ENCODE peak calls at places on chromosomes 3 and 15, in ten cellular contexts. V, J, X, D, M, B, C, W, Z and U are unnamed samples.

GRCh38 chr3:54709785-54710184 is 218.1 kb downstream of the LRTM1 start:
- DNase-seq in X (no peak), J (no peak), B (no peak), Z (no peak), C (no peak), M (no peak), W (no peak), V (no peak), D (no peak), U (no peak)

GRCh38 chr3:147699175-147699838 is 290.1 kb downstream of the ZIC1 start:
- DNase-seq in J (peak), C (no peak), B (peak), V (peak), D (peak), X (no peak), Z (no peak), M (no peak), W (peak), U (no peak)

GRCh38 chr3:150412599-150413069 is 4.5 kb downstream of the TSC22D2 start:
- DNase-seq in C (peak), J (peak), X (no peak), Z (no peak), D (peak), M (no peak), W (peak), B (peak), V (peak), U (no peak)

GRCh38 chr15:65532738-65533051 is 2.4 kb downstream of the HACD3 start:
- DNase-seq in Z (no peak), M (no peak), C (no peak), V (peak), X (no peak), J (peak), W (peak), B (peak), D (peak), U (no peak)

GRCh38 chr3:126488886-126489569 is 13.3 kb upstream of the ZXDC start:
- DNase-seq in Z (no peak), M (no peak), C (no peak), W (no peak), D (no peak), X (no peak), B (no peak), V (no peak), J (no peak), U (no peak)

GRCh38 chr3:4387224-4388204 is 79.6 kb downstream of the SUMF1 start:
- DNase-seq in M (no peak), D (no peak), C (no peak), W (no peak), V (no peak), B (no peak), Z (no peak), X (no peak), J (no peak), U (no peak)

GRCh38 chr3:69288161-69288895 is 97.6 kb downstream of the FRMD4B start:
- DNase-seq in D (no peak), B (no peak), W (peak), V (no peak), X (no peak), M (peak), J (no peak), Z (no peak), C (peak), U (no peak)

GRCh38 chr3:13708301-13708700 is 159.4 kb downstream of the FBLN2 start:
- DNase-seq in X (no peak), C (no peak), M (peak), B (no peak), Z (no peak), W (no peak), V (no peak), J (no peak), D (no peak), U (peak)

GRCh38 chr15:99963096-99963825 is 230.0 kb upstream of the LYSMD4 start:
- DNase-seq in X (no peak), M (no peak), V (no peak), J (peak), B (peak), Z (peak), D (peak), C (no peak), W (peak), U (peak)

GRCh38 chr3:49377483-49377882 is 19.3 kb upstream of the GPX1 start:
- DNase-seq in J (peak), W (peak), Z (no peak), X (no peak), C (peak), M (no peak), B (peak), D (peak), V (peak), U (no peak)

GRCh38 chr3:126266291-126266840 is 86.0 kb upstream of the ALDH1L1 start:
- DNase-seq in X (no peak), Z (peak), D (peak), W (no peak), J (peak), V (peak), M (peak), B (no peak), C (no peak), U (peak)

GRCh38 chr15:31365655-31366127 is 39.1 kb downstream of the KLF13 start:
- DNase-seq in V (peak), D (peak), C (peak), X (peak), B (peak), M (peak), Z (peak), W (peak), J (peak), U (no peak)

DNA sequence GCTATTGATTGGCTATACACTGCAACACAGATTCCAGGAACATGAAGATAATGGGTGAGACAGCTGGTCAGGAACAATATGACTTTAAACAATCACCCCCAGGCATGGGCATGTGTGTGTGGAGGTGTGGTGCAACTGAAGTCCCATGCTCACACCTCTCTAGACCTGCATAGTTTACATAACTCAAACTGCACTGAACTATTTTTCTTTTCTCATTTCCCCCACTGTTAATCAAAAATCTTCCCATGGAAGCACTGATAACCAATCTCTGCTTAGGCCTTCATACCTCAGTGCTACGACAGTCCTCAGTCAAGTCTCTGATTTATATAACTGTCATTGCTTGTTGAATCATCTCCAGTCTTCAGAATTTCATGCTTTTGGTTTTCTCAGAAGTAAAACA is 600.2 kb downstream of the NTRK3 start:
- DNase-seq in M (no peak), V (no peak), J (no peak), B (no peak), C (no peak), X (no peak), Z (no peak), W (no peak), D (no peak), U (no peak)
- TF ChIP-seq CTCF in M (no peak), V (no peak), J (no peak), B (no peak), C (no peak), X (no peak), Z (no peak), W (no peak), D (no peak), U (no peak)

GRCh38 chr3:46994801-46995731 is 15.6 kb downstream of the NBEAL2 start:
- DNase-seq in M (no peak), D (no peak), B (no peak), V (no peak), C (no peak), Z (no peak), W (no peak), X (peak), J (no peak), U (no peak)
- TF ChIP-seq CTCF in M (no peak), D (no peak), B (no peak), V (no peak), C (no peak), Z (no peak), W (no peak), X (no peak), J (no peak), U (no peak)

DNA sequence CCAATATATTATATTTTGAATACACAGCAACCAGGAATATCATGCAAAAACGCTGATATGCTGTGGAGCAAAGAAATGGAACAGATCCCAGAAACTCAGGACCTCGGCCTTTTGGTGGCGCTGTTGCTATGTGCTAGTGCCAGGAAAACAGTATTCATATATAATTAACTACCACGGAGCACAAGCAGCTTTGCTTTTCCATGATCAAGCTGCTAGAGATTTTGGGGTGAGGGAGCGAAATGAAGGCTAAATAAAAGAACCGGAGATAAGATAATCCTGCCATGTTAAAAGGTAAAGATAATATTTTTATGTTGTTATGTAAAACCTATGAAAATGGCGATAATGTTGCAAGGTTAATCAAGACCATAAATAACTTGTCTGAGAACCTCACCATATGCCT is 157.7 kb upstream of the FAM3D start:
- DNase-seq in J (peak), C (peak), V (peak), B (peak), M (peak), W (peak), X (no peak), Z (peak), D (peak), U (no peak)
- TF ChIP-seq CTCF in J (peak), C (peak), V (peak), B (peak), M (peak), W (peak), X (peak), Z (no peak), D (peak), U (peak)

DNA sequence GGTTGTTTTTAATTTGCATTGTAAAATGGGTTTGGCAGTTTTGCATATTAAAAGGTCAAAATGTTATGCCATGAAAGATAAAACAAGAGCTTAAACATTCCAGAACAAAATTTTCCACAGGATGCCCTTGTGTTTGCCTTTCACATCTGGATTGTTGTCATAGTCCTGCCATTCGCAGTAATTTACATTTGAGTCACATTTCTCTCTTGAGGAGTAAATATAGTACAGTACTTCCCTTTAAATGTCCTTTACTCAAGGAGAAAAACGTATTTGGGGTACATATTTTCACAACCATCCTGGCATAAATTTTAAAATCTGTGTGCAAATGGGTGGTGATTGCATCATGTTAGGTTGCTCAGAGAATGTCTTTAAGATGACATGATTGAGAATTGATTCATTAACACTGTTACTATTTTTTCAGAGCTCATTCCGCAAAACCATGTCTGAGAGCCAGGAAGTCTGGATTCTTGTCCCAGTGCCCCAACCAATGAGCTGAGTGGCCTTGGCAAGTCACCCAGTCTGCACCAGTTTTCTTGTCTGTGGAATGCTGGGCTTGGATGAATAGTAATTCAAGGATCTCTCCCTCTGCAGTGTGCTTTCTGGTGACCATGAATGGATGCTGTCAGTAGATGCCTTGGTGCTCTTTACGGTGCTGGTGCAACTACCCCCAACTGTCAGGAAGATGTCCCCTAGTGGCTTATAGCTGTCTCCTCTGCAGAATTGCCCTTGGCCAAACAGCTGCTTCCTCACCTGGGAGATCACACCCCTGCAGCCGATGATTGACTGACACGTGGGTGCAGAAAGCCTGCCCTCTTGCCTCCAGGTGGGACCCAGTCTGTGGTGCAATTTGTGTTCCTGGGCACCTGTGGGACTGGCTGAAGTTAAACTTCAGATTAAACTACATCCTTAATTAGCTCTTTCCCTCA is 43.0 kb downstream of the ABHD5 start:
- DNase-seq in J (peak), D (no peak), B (peak), W (peak), C (no peak), X (no peak), V (peak), M (peak), Z (no peak), U (no peak)
- TF ChIP-seq CTCF in J (no peak), D (no peak), B (no peak), W (no peak), C (no peak), X (no peak), V (no peak), M (no peak), Z (no peak), U (no peak)

GRCh38 chr15:80587007-80587406 is 108.1 kb upstream of the ABHD17C start:
- DNase-seq in Z (no peak), M (no peak), X (no peak), J (no peak), C (no peak), V (no peak), B (no peak), W (no peak), D (no peak), U (no peak)
- TF ChIP-seq CTCF in Z (no peak), M (no peak), X (no peak), J (no peak), C (no peak), V (no peak), B (no peak), W (no peak), D (no peak), U (no peak)

GRCh38 chr3:51386159-51386851 is 1.2 kb downstream of the MANF start:
- DNase-seq in D (no peak), J (no peak), X (no peak), C (no peak), B (no peak), W (no peak), M (no peak), Z (no peak), V (no peak), U (no peak)
- TF ChIP-seq CTCF in D (no peak), J (peak), X (no peak), C (no peak), B (no peak), W (no peak), M (no peak), Z (no peak), V (no peak), U (no peak)

DNA sequence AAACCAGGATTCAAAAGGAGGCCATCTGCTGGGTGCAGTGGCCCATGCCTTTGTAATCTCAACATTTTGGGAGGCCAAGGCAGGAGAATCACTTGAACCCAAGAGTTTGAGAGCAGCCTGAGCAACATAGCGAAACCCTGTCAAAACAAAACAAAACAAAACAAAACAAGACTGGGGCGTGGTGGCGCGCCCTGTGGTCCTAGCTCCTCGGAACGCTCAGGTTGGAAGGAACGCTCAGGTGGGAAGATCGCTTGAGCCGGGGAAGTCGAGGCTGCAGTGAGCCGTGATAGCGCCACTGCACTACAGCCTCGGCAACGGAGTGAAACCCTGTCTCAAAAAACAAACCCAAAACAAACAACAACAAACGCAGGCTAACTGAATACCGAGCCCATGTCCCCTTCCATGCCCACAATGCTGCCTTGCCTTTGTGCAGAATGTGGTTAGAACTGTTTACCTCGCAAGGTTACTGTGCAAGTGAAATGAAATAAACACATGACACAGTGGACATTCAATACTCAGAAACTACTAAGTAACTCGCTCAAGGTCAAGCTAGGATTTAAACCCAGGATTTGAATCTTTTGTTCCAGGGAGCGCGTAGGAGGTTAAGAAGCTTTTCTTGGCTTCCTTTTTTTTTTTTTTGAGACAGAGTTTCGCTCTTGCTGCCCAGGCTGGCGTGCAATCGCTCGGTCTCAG is 766 bp upstream of the EMC4 start:
- DNase-seq in M (no peak), Z (no peak), J (no peak), D (peak), X (no peak), B (no peak), W (no peak), V (peak), C (no peak), U (no peak)
- TF ChIP-seq CTCF in M (no peak), Z (no peak), J (no peak), D (no peak), X (no peak), B (no peak), W (no peak), V (peak), C (no peak), U (no peak)

DNA sequence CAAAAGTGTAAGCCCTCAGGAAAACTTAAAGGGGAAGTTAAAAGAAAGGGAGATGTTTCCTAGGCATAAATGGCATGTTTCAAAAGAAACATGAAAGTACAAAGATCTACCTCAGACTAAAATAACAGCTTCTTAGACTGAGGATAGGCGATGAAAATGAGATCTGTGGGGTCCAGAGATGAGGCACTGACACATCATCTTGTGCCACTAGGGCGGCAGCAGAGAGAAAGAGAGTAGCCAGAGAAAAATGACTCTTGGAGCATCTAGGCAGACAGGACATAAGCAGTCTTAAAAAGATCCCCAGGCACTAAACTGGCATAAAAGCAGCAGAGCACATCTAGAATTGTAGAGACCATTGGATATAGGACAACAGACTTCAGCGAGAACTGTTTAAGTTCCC is 42.5 kb upstream of the RFX7 start:
- DNase-seq in X (no peak), B (no peak), J (no peak), M (peak), D (peak), W (no peak), C (no peak), Z (no peak), V (no peak), U (no peak)
- TF ChIP-seq CTCF in X (no peak), B (no peak), J (peak), M (no peak), D (peak), W (peak), C (peak), Z (no peak), V (peak), U (no peak)

GRCh38 chr15:44550256-44550655 is 13.3 kb downstream of the EIF3J start:
- DNase-seq in V (peak), D (peak), M (no peak), J (peak), C (no peak), Z (no peak), X (no peak), W (peak), B (peak), U (no peak)
- TF ChIP-seq CTCF in V (peak), D (peak), M (no peak), J (peak), C (no peak), Z (peak), X (peak), W (peak), B (peak), U (peak)

DNA sequence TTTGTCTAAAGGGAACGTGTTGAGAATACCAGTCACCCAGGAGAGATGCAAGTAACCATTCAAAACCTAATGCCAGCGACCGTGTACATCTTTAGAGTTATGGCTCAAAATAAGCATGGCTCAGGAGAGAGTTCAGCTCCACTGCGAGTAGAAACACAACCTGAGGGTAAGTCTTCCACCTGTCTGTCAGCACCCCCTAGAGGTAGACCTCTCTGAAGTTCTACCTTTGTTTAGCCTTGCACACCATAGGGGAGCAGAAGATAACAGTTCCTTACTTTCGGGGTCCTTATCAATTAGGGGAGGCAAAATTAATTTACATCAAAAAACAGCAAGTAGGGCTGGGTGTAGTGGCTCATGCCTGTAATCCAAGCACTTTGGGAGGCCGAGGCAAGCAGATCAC is 124.4 kb downstream of the HCN4 start:
- DNase-seq in M (no peak), V (peak), C (peak), D (peak), X (no peak), Z (no peak), B (no peak), J (no peak), W (no peak), U (no peak)
- TF ChIP-seq CTCF in M (no peak), V (peak), C (peak), D (peak), X (no peak), Z (no peak), B (no peak), J (peak), W (peak), U (peak)